ENCODE peak calls at places on chromosomes 2 and 18, in eight cellular contexts. I, V, K, U, T, E, A and M are unnamed samples.

GRCh38 chr2:26590960-26591618 is 50.1 kb downstream of the CIB4 start:
- DNase-seq in I (no peak), V (no peak), K (no peak), U (peak; percentile 12), T (no peak), E (peak; percentile 27), A (no peak), M (peak; percentile 24)

GRCh38 chr18:79402977-79403722 is 7.4 kb downstream of the NFATC1 start:
- DNase-seq in I (peak; percentile 78), V (no peak), K (no peak), U (peak; percentile 82), T (peak; percentile 63), E (no peak), A (no peak), M (no peak)

GRCh38 chr18:79513381-79514081 is 117.8 kb downstream of the NFATC1 start:
- DNase-seq in I (peak; percentile 48), V (no peak), K (peak; percentile 8), U (peak; percentile 33), T (no peak), E (no peak), A (no peak), M (peak; percentile 21)

GRCh38 chr2:7841751-7842150 is 840.1 kb upstream of the ID2 start:
- DNase-seq in I (no peak), V (no peak), K (no peak), U (no peak), T (no peak), E (no peak), A (no peak), M (no peak)

GRCh38 chr2:179579744-179580143 is 281.7 kb downstream of the ZNF385B start:
- DNase-seq in I (no peak), V (no peak), K (no peak), U (no peak), T (peak; percentile 42), E (no peak), A (no peak), M (no peak)

GRCh38 chr2:203177361-203177760 is 61.5 kb upstream of the CYP20A1 start:
- DNase-seq in I (no peak), V (no peak), K (no peak), U (no peak), T (no peak), E (no peak), A (no peak), M (no peak)

GRCh38 chr2:8636691-8637636 is 44.9 kb upstream of the ID2 start:
- DNase-seq in I (no peak), V (no peak), K (no peak), U (no peak), T (no peak), E (no peak), A (no peak), M (no peak)

GRCh38 chr2:6140509-6140908 is 448.3 kb downstream of the SOX11 start:
- DNase-seq in I (no peak), V (no peak), K (no peak), U (no peak), T (no peak), E (no peak), A (no peak), M (no peak)

GRCh38 chr2:225017098-225017685 is 25.1 kb downstream of the DOCK10 start:
- DNase-seq in I (no peak), V (no peak), K (no peak), U (no peak), T (no peak), E (no peak), A (no peak), M (no peak)

GRCh38 chr2:174059178-174059874 is 94.2 kb upstream of the SP3 start:
- DNase-seq in I (no peak), V (no peak), K (no peak), U (no peak), T (no peak), E (no peak), A (peak; percentile 63), M (peak; percentile 32)

GRCh38 chr2:152335851-152336102 is 803 bp downstream of the FMNL2 start:
- DNase-seq in I (no peak), V (no peak), K (no peak), U (no peak), T (peak; percentile 4), E (no peak), A (no peak), M (no peak)

GRCh38 chr2:45275235-45275805 is 266.1 kb upstream of the SIX2 start:
- DNase-seq in I (no peak), V (no peak), K (no peak), U (no peak), T (peak; percentile 58), E (no peak), A (no peak), M (no peak)

GRCh38 chr2:23823863-23824262 is 103.1 kb downstream of the ATAD2B start:
- DNase-seq in I (no peak), V (no peak), K (no peak), U (no peak), T (no peak), E (no peak), A (no peak), M (no peak)

GRCh38 chr2:232842689-232843088 is 27.4 kb upstream of the SNORC start:
- DNase-seq in I (no peak), V (no peak), K (no peak), U (no peak), T (no peak), E (no peak), A (no peak), M (peak; percentile 68)

GRCh38 chr2:64177315-64177714 is 33.1 kb upstream of the PELI1 start:
- DNase-seq in I (no peak), V (no peak), K (no peak), U (no peak), T (no peak), E (no peak), A (no peak), M (no peak)

GRCh38 chr2:185274718-185275484 is 463.7 kb upstream of the FSIP2 start:
- DNase-seq in I (no peak), V (no peak), K (no peak), U (no peak), T (no peak), E (no peak), A (no peak), M (no peak)

GRCh38 chr2:127101756-127102463 is 5.0 kb downstream of the BIN1 start:
- DNase-seq in I (no peak), V (no peak), K (no peak), U (no peak), T (no peak), E (no peak), A (no peak), M (no peak)

GRCh38 chr18:47930086-47930843 is at the start of gene SMAD2:
- DNase-seq in I (peak; percentile 76), V (peak; percentile 60), K (peak; percentile 87), U (peak; percentile 89), T (peak; percentile 86), E (peak; percentile 91), A (peak; percentile 80), M (peak; percentile 87)
- TF ChIP-seq POLR2A in I (no peak), V (no peak), K (peak; percentile 33), U (peak; percentile 16), T (peak; percentile 67), E (no peak), A (peak; percentile 48), M (no peak)

DNA sequence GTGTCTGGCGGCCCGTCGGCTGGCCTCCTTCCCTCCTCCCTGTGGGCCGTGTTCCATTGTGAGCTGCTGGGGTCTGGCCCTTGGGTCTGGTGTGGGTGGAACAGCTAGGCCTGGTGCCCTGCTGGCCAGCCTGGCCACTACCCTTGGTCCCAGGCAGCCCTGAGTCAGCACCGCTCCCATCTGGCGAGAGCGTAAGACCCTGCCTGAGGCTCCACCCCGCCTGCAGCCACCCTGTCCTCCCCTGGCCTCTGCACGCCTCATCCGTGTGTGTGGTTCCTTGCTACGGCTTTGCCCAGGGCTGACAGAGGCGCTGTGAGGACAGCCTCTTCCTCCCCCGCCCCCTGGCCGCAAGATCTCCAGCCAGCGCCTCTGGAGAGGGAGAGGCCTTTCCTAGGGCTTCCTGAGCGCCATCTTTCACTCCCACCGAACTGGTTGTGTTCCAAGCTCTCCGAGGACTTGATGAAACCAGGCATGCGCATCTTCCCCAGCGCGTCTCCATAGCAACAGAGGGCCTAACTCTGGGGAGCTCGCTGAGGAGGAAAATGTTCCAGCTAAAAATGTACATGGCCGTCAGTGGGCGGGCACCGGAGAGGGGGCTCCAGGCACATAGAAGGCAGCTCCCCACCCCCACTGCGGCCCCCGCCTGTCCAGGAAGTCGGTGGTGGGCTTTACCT is 83.0 kb downstream of the STPG4 start:
- DNase-seq in I (no peak), V (no peak), K (peak; percentile 65), U (peak; percentile 63), T (peak; percentile 83), E (no peak), A (no peak), M (no peak)
- TF ChIP-seq POLR2A in I (no peak), V (no peak), K (no peak), U (no peak), T (no peak), E (no peak), A (no peak), M (no peak)

DNA sequence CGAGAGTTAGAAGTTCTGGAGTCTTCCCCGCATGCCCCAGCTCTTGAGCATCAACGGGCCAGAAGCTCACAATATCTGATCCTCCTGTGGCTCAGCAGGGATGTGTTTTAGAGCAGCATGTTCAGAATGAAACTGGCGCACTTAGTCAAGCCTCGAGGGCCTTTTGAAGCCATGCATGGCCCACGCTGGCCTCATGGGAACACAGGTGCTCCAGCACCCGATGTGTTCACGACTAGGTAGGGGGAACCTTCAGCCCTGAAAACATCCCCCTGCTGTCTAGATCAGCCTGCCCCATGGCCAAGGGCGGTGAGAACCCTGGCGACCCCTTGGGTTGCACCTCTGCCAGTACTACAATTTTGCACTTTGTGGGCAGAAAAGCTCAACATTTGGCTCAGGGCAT is 32.8 kb downstream of the MSH6 start:
- DNase-seq in I (no peak), V (no peak), K (no peak), U (no peak), T (no peak), E (no peak), A (no peak), M (no peak)
- TF ChIP-seq POLR2A in I (no peak), V (no peak), K (no peak), U (no peak), T (no peak), E (no peak), A (no peak), M (no peak)

GRCh38 chr2:241315183-241315878 is at the start of gene HDLBP:
- DNase-seq in I (peak; percentile 100), V (peak; percentile 97), K (peak; percentile 100), U (peak; percentile 100), T (peak; percentile 100), E (peak; percentile 93), A (peak; percentile 92), M (peak; percentile 99)
- TF ChIP-seq POLR2A in I (no peak), V (peak; percentile 76), K (peak; percentile 10), U (peak; percentile 92), T (peak; percentile 90), E (peak; percentile 66), A (peak; percentile 92), M (peak; percentile 26)